ENCODE peak calls at places on chromosomes 6 and 20, in ten cellular contexts. K is ACHN, V is globus pallidus, U is HCEC 1CT, N is prostate gland, D is kidney epithelial cell, P is NCI-H2081, W is pancreas, M is neural crest cell, E is OCI-LY7. Q is an unnamed sample.

GRCh38 chr20:22861231-22861980 is 173.7 kb upstream of the SSTR4 start:
- DNase-seq in K (no peak), V (no peak), U (no peak), N (no peak), D (peak; percentile 16), P (no peak), W (no peak), M (no peak), E (no peak), Q (no peak)

GRCh38 chr6:72182337-72183246 is 296.2 kb downstream of the RIMS1 start:
- DNase-seq in K (no peak), V (peak; percentile 13), U (no peak), N (peak; percentile 49), D (peak; percentile 4), P (no peak), W (peak; percentile 88), M (peak; percentile 30), E (no peak), Q (peak; percentile 41)

GRCh38 chr6:136967874-136968752 is 46.0 kb downstream of the SLC35D3 start:
- DNase-seq in K (peak; percentile 63), V (peak; percentile 49), U (peak; percentile 59), N (peak; percentile 71), D (peak; percentile 26), P (peak; percentile 79), W (peak; percentile 59), M (peak; percentile 63), E (peak; percentile 79), Q (peak; percentile 86)

GRCh38 chr6:127120109-127120786 is 1.8 kb downstream of the RSPO3 start:
- DNase-seq in K (peak; percentile 0), V (no peak), U (no peak), N (no peak), D (no peak), P (no peak), W (no peak), M (no peak), E (no peak), Q (peak; percentile 17)

GRCh38 chr6:12119085-12119588 is 107.0 kb downstream of the HIVEP1 start:
- DNase-seq in K (peak; percentile 68), V (no peak), U (no peak), N (no peak), D (peak; percentile 65), P (no peak), W (no peak), M (no peak), E (no peak), Q (peak; percentile 68)

GRCh38 chr6:139595183-139595582 is 220.7 kb upstream of the CITED2 start:
- DNase-seq in K (no peak), V (no peak), U (peak; percentile 35), N (no peak), D (no peak), P (no peak), W (no peak), M (no peak), E (no peak), Q (no peak)

GRCh38 chr6:24991748-24992467 is 56.1 kb upstream of the RIPOR2 start:
- DNase-seq in K (peak; percentile 48), V (no peak), U (peak; percentile 35), N (peak; percentile 28), D (no peak), P (peak; percentile 26), W (peak; percentile 28), M (peak; percentile 36), E (peak; percentile 91), Q (peak; percentile 64)

GRCh38 chr6:111792914-111793700 is 80.1 kb downstream of the FYN start:
- DNase-seq in K (no peak), V (no peak), U (no peak), N (no peak), D (no peak), P (no peak), W (no peak), M (no peak), E (no peak), Q (no peak)

GRCh38 chr6:4518506-4518905 is 257.7 kb upstream of the CDYL start:
- DNase-seq in K (no peak), V (no peak), U (peak; percentile 82), N (no peak), D (no peak), P (no peak), W (no peak), M (no peak), E (no peak), Q (no peak)

GRCh38 chr6:160659562-160659961 is 4.5 kb downstream of the LPA start:
- DNase-seq in K (no peak), V (no peak), U (no peak), N (no peak), D (no peak), P (no peak), W (no peak), M (no peak), E (no peak), Q (no peak)

GRCh38 chr6:1825926-1826325 is 216.2 kb downstream of the FOXC1 start:
- DNase-seq in K (no peak), V (no peak), U (peak; percentile 54), N (no peak), D (no peak), P (no peak), W (no peak), M (no peak), E (no peak), Q (no peak)

GRCh38 chr6:16295060-16295459 is 56.7 kb downstream of the GMPR start:
- DNase-seq in K (no peak), V (no peak), U (no peak), N (no peak), D (no peak), P (no peak), W (no peak), M (no peak), E (no peak), Q (no peak)

GRCh38 chr20:56752274-56752673 is 123.2 kb downstream of the TFAP2C start:
- DNase-seq in K (no peak), V (no peak), U (no peak), N (no peak), D (no peak), P (no peak), W (no peak), M (no peak), E (no peak), Q (no peak)